ENCODE peak calls at places on chromosomes 5 and 9, in ten cellular contexts. H is choroid plexus epithelial cell, P is body of pancreas, G is epithelial cell of esophagus, U is fibroblast of pulmonary artery, O is cardiac fibroblast, A is A549, E is endothelial cell of umbilical vein, F is spleen, W is lower lobe of right lung. K is an unnamed sample.

GRCh38 chr9:131704195-131704983 is 35.5 kb downstream of the RAPGEF1 start:
- DNase-seq in H (no peak), P (no peak), G (peak), U (no peak), O (no peak), A (no peak), E (no peak), F (no peak), W (no peak), K (no peak)

GRCh38 chr5:176778921-176779465 is 31.4 kb upstream of the UNC5A start:
- DNase-seq in H (no peak), P (no peak), G (no peak), U (no peak), O (no peak), A (no peak), E (no peak), F (peak), W (no peak), K (no peak)

GRCh38 chr9:36137392-36138004 is 965 bp downstream of the GLIPR2 start:
- DNase-seq in H (peak), P (no peak), G (no peak), U (peak), O (peak), A (no peak), E (peak), F (no peak), W (no peak), K (no peak)

GRCh38 chr9:89404074-89404473 is 85.8 kb downstream of the SECISBP2 start:
- DNase-seq in H (no peak), P (no peak), G (no peak), U (no peak), O (no peak), A (no peak), E (no peak), F (peak), W (no peak), K (no peak)

GRCh38 chr5:87850843-87851242 is 417.8 kb downstream of the TMEM161B start:
- DNase-seq in H (no peak), P (no peak), G (peak), U (no peak), O (no peak), A (no peak), E (no peak), F (no peak), W (no peak), K (no peak)

GRCh38 chr9:106980551-106981101 is 117.7 kb downstream of the ZNF462 start:
- DNase-seq in H (peak), P (no peak), G (peak), U (peak), O (peak), A (no peak), E (no peak), F (no peak), W (no peak), K (peak)

GRCh38 chr5:131994533-131995226 is 16.8 kb downstream of the ACSL6 start:
- DNase-seq in H (no peak), P (no peak), G (no peak), U (no peak), O (no peak), A (no peak), E (no peak), F (peak), W (peak), K (no peak)

GRCh38 chr9:116543731-116544400 is 143.2 kb upstream of the TRIM32 start:
- DNase-seq in H (peak), P (peak), G (no peak), U (peak), O (peak), A (no peak), E (no peak), F (no peak), W (no peak), K (no peak)

GRCh38 chr5:113480243-113480642 is 8.0 kb downstream of the MCC start:
- DNase-seq in H (peak), P (no peak), G (peak), U (peak), O (peak), A (no peak), E (no peak), F (no peak), W (no peak), K (no peak)

GRCh38 chr5:107578051-107578635 is 92.6 kb downstream of the EFNA5 start:
- DNase-seq in H (no peak), P (no peak), G (peak), U (peak), O (no peak), A (no peak), E (no peak), F (no peak), W (no peak), K (no peak)

GRCh38 chr5:109479260-109479860 is 69.6 kb upstream of the PJA2 start:
- DNase-seq in H (peak), P (no peak), G (peak), U (peak), O (peak), A (peak), E (peak), F (no peak), W (no peak), K (no peak)

GRCh38 chr5:88269222-88269771 is 652 bp upstream of the TMEM161B start:
- DNase-seq in H (peak), P (peak), G (peak), U (peak), O (peak), A (peak), E (peak), F (peak), W (no peak), K (peak)

GRCh38 chr9:113467183-113467582 is 3.7 kb downstream of the RGS3 start:
- DNase-seq in H (no peak), P (no peak), G (no peak), U (no peak), O (no peak), A (no peak), E (no peak), F (no peak), W (no peak), K (no peak)

DNA sequence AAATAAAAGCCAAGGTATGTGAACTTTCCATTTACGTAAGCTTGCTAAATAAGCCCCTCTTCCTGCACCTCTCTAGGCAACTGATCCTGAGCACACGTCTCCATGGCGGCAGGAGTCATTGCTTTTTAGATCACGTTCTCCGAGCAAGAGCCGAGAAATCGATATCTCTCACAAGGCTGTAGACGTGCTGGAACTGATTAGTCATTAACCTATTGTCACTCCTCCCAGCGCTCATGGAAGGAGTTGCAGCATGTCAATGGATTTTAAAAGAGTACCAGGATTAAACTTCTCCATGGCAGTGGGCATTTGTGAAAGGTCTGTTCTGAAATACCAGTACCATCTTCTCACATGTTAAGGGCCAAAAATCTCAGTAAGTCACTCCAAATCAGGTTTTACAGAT is 4.7 kb upstream of the ADCY2 start:
- DNase-seq in H (no peak), P (peak), G (peak), U (no peak), O (no peak), A (no peak), E (no peak), F (no peak), W (no peak), K (no peak)
- TF ChIP-seq CTCF in H (no peak), P (no peak), G (peak), U (no peak), O (no peak), A (no peak), E (no peak), F (no peak), W (no peak), K (no peak)

GRCh38 chr5:140232731-140233130 is 57.7 kb downstream of the CYSTM1 start:
- DNase-seq in H (no peak), P (no peak), G (no peak), U (no peak), O (no peak), A (no peak), E (no peak), F (no peak), W (no peak), K (no peak)

GRCh38 chr5:140234590-140234989 is 59.6 kb downstream of the CYSTM1 start:
- DNase-seq in H (no peak), P (no peak), G (no peak), U (no peak), O (no peak), A (no peak), E (no peak), F (no peak), W (no peak), K (no peak)

GRCh38 chr5:140236896-140237598 is 62.1 kb downstream of the CYSTM1 start:
- DNase-seq in H (no peak), P (no peak), G (peak), U (no peak), O (no peak), A (no peak), E (no peak), F (no peak), W (no peak), K (no peak)

GRCh38 chr5:140238756-140239155 is 63.8 kb downstream of the CYSTM1 start:
- DNase-seq in H (no peak), P (no peak), G (no peak), U (no peak), O (no peak), A (no peak), E (no peak), F (no peak), W (no peak), K (no peak)

DNA sequence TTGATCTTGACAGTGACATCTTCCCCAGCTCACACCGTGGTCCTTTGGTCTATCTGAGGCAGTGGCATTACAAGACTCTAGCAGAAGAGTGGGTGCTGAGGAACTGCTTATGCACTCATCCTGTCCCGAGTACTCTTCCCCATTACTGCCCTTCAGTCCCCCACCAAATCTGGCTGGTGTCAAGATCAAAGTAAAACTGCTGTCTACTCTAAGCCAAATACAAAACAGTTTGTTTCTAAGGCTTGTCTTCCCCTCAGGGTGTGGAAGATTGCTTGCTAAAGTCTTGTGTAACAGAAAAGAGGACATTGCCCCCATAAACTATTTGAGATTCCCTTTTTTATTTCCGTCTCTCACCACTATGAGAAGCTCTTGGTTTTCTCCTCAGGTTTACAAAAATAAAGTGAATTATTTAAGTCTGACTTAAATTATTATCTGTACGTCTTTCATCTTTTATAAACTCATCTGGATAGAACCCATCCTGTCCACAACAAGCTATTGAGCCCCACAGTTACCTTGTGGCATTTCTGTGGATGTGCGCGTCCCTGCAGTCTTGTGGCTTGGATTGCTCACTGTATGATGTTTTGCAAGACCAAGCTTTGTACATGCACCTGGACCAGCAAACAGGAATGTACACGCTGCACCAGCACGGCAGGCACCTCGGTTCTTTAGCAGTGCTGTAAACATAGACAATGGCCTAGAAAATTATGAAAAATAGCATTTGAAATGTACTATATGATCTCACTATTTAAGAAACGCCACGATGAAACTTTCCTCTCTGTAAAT is 61.0 kb downstream of the CYSTM1 start:
- DNase-seq in H (no peak), P (no peak), G (peak), U (no peak), O (no peak), A (no peak), E (no peak), F (no peak), W (no peak), K (no peak)
- H3K4me3 ChIP-seq in H (no peak), P (no peak), G (no peak), U (no peak), O (no peak), A (no peak), E (no peak), F (no peak), W (no peak), K (no peak)

GRCh38 chr5:77129386-77129785 is 42.3 kb upstream of the ZBED3 start:
- DNase-seq in H (peak), P (no peak), G (peak), U (peak), O (peak), A (peak), E (peak), F (no peak), W (no peak), K (no peak)
- TF ChIP-seq CTCF in H (peak), P (no peak), G (peak), U (peak), O (peak), A (peak), E (peak), F (no peak), W (no peak), K (peak)

GRCh38 chr9:8895498-8896224 is 1096.1 kb upstream of the DMAC1 start:
- DNase-seq in H (peak), P (no peak), G (peak), U (peak), O (peak), A (peak), E (peak), F (no peak), W (no peak), K (no peak)
- H3K4me3 ChIP-seq in H (no peak), P (no peak), G (no peak), U (no peak), O (no peak), A (no peak), E (no peak), F (no peak), W (no peak), K (no peak)

GRCh38 chr9:82548030-82548429 is 514.9 kb downstream of the RASEF start:
- DNase-seq in H (no peak), P (no peak), G (no peak), U (no peak), O (no peak), A (no peak), E (no peak), F (no peak), W (no peak), K (no peak)

GRCh38 chr9:82546131-82546530 is 516.8 kb downstream of the RASEF start:
- DNase-seq in H (no peak), P (no peak), G (no peak), U (no peak), O (no peak), A (no peak), E (no peak), F (no peak), W (no peak), K (no peak)

GRCh38 chr9:82553654-82554366 is 509.1 kb downstream of the RASEF start:
- DNase-seq in H (no peak), P (no peak), G (peak), U (no peak), O (no peak), A (no peak), E (no peak), F (no peak), W (no peak), K (no peak)

GRCh38 chr9:82552784-82553183 is 510.2 kb downstream of the RASEF start:
- DNase-seq in H (no peak), P (no peak), G (no peak), U (no peak), O (no peak), A (no peak), E (no peak), F (no peak), W (no peak), K (no peak)

GRCh38 chr9:82549174-82549821 is 513.6 kb downstream of the RASEF start:
- DNase-seq in H (no peak), P (peak), G (no peak), U (no peak), O (no peak), A (no peak), E (no peak), F (no peak), W (no peak), K (no peak)
- TF ChIP-seq CTCF in H (no peak), P (no peak), G (no peak), U (no peak), O (no peak), A (no peak), E (no peak), F (no peak), W (no peak), K (no peak)

GRCh38 chr9:6641961-6642360 is 3.6 kb downstream of the GLDC start:
- DNase-seq in H (no peak), P (no peak), G (peak), U (no peak), O (no peak), A (no peak), E (no peak), F (no peak), W (no peak), K (no peak)

GRCh38 chr9:6645153-6646027 is at the start of gene GLDC:
- DNase-seq in H (no peak), P (peak), G (peak), U (no peak), O (no peak), A (peak), E (peak), F (peak), W (peak), K (peak)

GRCh38 chr9:6646028-6646636 is 603 bp upstream of the GLDC start:
- DNase-seq in H (no peak), P (no peak), G (no peak), U (no peak), O (no peak), A (no peak), E (no peak), F (no peak), W (no peak), K (peak)

GRCh38 chr9:6641561-6641960 is 4.0 kb downstream of the GLDC start:
- DNase-seq in H (no peak), P (no peak), G (no peak), U (no peak), O (no peak), A (no peak), E (no peak), F (no peak), W (no peak), K (no peak)

DNA sequence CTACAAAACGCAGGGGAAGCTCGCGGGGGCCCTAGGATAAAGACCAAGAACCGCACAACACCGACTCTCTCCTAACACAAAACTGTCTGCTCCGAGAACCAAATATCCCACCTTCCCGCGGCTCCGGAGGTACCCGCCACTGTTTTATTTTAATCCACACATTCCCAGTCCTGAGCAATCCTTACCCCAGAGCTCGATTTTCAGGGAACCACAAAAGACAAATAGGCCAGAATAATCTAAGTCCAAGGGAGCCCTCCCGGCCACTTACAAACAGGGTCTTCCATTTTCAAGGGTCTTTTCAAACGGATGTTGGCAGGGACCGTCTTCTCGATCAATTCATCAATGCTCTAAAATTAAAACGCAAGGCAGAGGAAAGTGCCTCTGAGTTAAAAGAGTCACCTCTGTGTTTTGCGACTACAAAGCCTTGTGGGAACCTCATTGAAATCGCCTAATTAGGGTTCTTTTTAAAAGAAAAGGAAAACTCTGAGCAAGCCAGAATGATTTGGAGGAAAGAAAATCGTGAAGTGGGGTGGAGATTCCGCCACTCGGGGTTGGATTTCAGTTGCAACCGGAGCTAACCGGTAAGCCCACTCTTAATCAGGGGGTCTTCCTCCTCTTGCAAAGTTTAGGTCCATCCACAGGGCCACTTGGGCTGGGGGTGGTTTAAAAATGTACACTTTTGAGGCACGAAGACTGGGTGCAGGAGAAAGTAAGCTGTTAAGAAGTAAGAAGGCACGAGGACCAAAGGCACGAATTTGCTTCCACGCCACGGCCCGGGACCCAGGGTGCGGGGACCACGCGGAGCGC is 980 bp downstream of the GLDC start:
- DNase-seq in H (no peak), P (no peak), G (no peak), U (no peak), O (no peak), A (peak), E (peak), F (no peak), W (no peak), K (peak)
- H3K4me3 ChIP-seq in H (no peak), P (no peak), G (no peak), U (no peak), O (no peak), A (peak), E (peak), F (peak), W (peak), K (peak)

GRCh38 chr9:23011669-23012068 is 565.0 kb downstream of the DMRTA1 start:
- DNase-seq in H (no peak), P (no peak), G (peak), U (no peak), O (no peak), A (no peak), E (no peak), F (no peak), W (no peak), K (no peak)
- TF ChIP-seq CTCF in H (no peak), P (no peak), G (no peak), U (no peak), O (no peak), A (no peak), E (no peak), F (no peak), W (no peak), K (no peak)

GRCh38 chr9:19120846-19121245 is 6.4 kb downstream of the PLIN2 start:
- DNase-seq in H (no peak), P (no peak), G (no peak), U (no peak), O (no peak), A (no peak), E (no peak), F (no peak), W (no peak), K (no peak)

GRCh38 chr9:19122490-19123042 is 4.7 kb downstream of the PLIN2 start:
- DNase-seq in H (no peak), P (no peak), G (no peak), U (no peak), O (no peak), A (no peak), E (no peak), F (no peak), W (no peak), K (no peak)

GRCh38 chr9:19127881-19128719 is 808 bp upstream of the PLIN2 start:
- DNase-seq in H (peak), P (peak), G (no peak), U (no peak), O (peak), A (no peak), E (peak), F (peak), W (peak), K (peak)

GRCh38 chr9:19119801-19120440 is 7.4 kb downstream of the PLIN2 start:
- DNase-seq in H (no peak), P (no peak), G (peak), U (no peak), O (no peak), A (no peak), E (no peak), F (no peak), W (no peak), K (no peak)

GRCh38 chr9:19124430-19124793 is 2.9 kb downstream of the PLIN2 start:
- DNase-seq in H (no peak), P (no peak), G (no peak), U (no peak), O (no peak), A (no peak), E (no peak), F (no peak), W (no peak), K (no peak)
- H3K4me3 ChIP-seq in H (peak), P (no peak), G (no peak), U (peak), O (peak), A (no peak), E (no peak), F (no peak), W (peak), K (peak)

GRCh38 chr9:21392270-21392669 is 7.1 kb upstream of the IFNA2 start:
- DNase-seq in H (peak), P (no peak), G (peak), U (peak), O (peak), A (peak), E (no peak), F (no peak), W (no peak), K (peak)
- TF ChIP-seq CTCF in H (peak), P (no peak), G (peak), U (peak), O (peak), A (peak), E (peak), F (no peak), W (peak), K (peak)